ENCODE peak calls at places on chromosome 9, in five cellular contexts. T, C, P, X and M are unnamed samples.

GRCh38 chr9:94016744-94017143 is 61.6 kb upstream of the BARX1 start:
- DNase-seq in T (no peak), C (no peak), P (no peak), X (no peak), M (no peak)

GRCh38 chr9:137461663-137462395 is 2.7 kb upstream of the NSMF start:
- DNase-seq in C (no peak), X (no peak), P (peak; percentile 71), T (no peak), M (no peak)

GRCh38 chr9:34501889-34502425 is 20.8 kb downstream of the ENHO start:
- DNase-seq in C (peak; percentile 16), P (no peak), T (no peak), X (peak; percentile 75), M (no peak)

GRCh38 chr9:116234091-116234490 is 80.5 kb downstream of the PAPPA start:
- DNase-seq in X (peak; percentile 96), P (no peak), T (peak; percentile 99), C (peak; percentile 94), M (peak; percentile 77)

GRCh38 chr9:133857639-133858038 is 119.5 kb upstream of the SARDH start:
- DNase-seq in C (no peak), X (no peak), P (no peak), T (no peak), M (no peak)

GRCh38 chr9:111613436-111614040 is 14.1 kb upstream of the PTGR1 start:
- DNase-seq in P (no peak), C (no peak), X (no peak), T (no peak), M (no peak)

GRCh38 chr9:90326219-90326618 is 316.4 kb downstream of the DIRAS2 start:
- DNase-seq in X (peak; percentile 56), T (peak; percentile 18), P (no peak), C (no peak), M (no peak)

GRCh38 chr9:135614821-135615665 is 24.3 kb downstream of the GLT6D1 start:
- DNase-seq in T (no peak), C (no peak), X (no peak), P (no peak), M (no peak)

DNA sequence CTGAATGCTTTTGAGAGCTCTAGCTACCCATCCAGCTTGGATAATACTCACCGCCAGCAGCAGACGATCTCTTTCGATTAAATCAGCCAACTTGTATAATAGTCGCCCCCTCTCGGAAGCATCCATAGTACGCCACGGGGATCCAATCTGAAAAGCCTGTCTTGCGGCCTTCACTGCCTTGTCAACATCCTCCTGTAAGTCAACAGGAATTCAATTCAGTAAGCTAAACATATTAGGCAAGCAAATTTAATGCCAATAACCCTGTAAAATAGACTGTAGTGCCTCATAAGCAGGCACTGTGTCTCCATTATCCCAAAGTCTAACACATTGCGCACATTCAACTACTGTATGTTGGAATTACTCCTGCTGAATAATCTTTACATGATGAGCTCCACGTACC is 22.0 kb downstream of the ALDH1A1 start:
- DNase-seq in P (no peak), T (no peak), X (no peak), C (no peak), M (no peak)
- TF ChIP-seq CTCF in P (no peak), T (no peak), X (no peak), C (no peak), M (no peak)

DNA sequence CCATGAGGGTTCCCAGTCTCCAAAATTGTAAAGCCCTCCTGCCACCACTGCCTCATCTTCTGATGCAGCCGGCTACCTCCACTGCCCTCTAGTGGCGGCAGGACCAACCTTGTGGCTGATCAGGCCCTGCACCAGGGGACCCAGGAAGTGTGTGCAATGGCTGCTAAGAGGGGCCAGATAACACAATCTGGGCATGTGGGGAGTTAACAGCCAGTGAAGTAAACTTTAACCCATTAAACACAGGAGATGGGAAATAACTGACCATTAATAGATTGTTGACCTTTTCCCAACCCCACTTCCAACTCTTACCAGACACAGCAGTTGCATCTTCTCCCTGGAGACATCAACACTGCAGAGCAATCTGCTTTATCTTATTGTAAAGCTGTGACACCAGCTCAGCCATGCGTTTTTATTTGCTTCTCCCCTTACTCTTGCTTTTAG is 63.3 kb downstream of the FREM1 start:
- DNase-seq in C (no peak), T (peak; percentile 17), X (peak; percentile 20), P (peak; percentile 66), M (no peak)
- TF ChIP-seq CTCF in C (peak; percentile 80), T (peak; percentile 73), X (peak; percentile 88), P (peak; percentile 71), M (peak; percentile 89)

GRCh38 chr9:33473643-33474352 is at the start of gene NOL6:
- DNase-seq in X (peak; percentile 99), T (peak; percentile 98), C (peak; percentile 96), P (peak; percentile 95), M (peak; percentile 94)
- TF ChIP-seq CTCF in X (no peak), T (no peak), C (no peak), P (no peak), M (no peak)

DNA sequence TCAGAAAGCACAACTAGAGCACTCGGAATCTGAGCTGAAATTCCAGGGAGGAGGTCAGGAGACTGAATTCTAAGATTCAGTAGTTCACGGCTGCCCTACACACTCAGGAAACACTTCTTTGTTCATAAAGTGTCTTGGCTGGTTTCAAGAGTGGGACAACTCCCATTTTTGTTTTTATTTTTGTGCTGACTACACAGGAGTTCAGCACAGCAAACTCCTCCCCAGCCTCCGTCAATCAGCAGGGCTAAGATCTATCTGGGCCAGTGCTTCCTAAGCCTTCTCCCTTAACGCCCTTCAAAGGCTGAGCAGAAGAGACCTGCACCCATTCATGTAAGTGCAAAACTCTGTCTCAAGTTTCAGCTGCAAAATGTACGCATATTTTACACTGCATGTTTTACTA is 250.1 kb downstream of the CRB2 start:
- DNase-seq in P (no peak), T (no peak), X (no peak), C (no peak), M (no peak)
- TF ChIP-seq CTCF in P (no peak), T (no peak), X (no peak), C (no peak), M (no peak)